ENCODE peak calls at places on chromosomes 2 and 18, in nine cellular contexts. J is T-helper 1 cell; F is KBM-7; D is activated CD4-positive, alpha-beta memory T cell treated with anti-CD3 and anti-CD28 coated beads for 36 hours; B is GM03348; C is KG1; T is HT1080; U is ascending aorta; W is CD4-positive, alpha-beta memory T cell. P is an unnamed sample.

GRCh38 chr2:150997066-150997465 is 264.6 kb downstream of the RBM43 start:
- DNase-seq in F (no peak), D (no peak), T (no peak), J (no peak), C (no peak), B (no peak), U (no peak), W (no peak), P (no peak)

GRCh38 chr2:439077-439476 is 151.2 kb upstream of the ALKAL2 start:
- DNase-seq in U (no peak), F (no peak), W (no peak), T (no peak), J (no peak), C (no peak), D (no peak), B (no peak), P (no peak)

GRCh38 chr2:148658807-148659722 is 14.5 kb downstream of the EPC2 start:
- DNase-seq in F (peak), B (no peak), J (no peak), W (no peak), U (no peak), T (peak), C (no peak), D (no peak), P (no peak)

GRCh38 chr2:74511104-74511989 is 2.9 kb upstream of the TLX2 start:
- DNase-seq in J (no peak), U (no peak), W (no peak), F (no peak), B (no peak), D (no peak), T (peak), C (no peak), P (no peak)

GRCh38 chr18:46152436-46152807 is 48.2 kb downstream of the HAUS1 start:
- DNase-seq in D (no peak), B (peak), F (no peak), C (no peak), U (no peak), J (no peak), T (peak), W (no peak), P (no peak)

GRCh38 chr18:65468881-65469280 is 281.9 kb upstream of the CDH7 start:
- DNase-seq in F (no peak), C (no peak), B (no peak), U (no peak), D (no peak), W (no peak), T (no peak), J (no peak), P (no peak)

GRCh38 chr18:6798896-6799295 is 69.4 kb downstream of the ARHGAP28 start:
- DNase-seq in J (no peak), T (no peak), U (no peak), F (no peak), C (no peak), B (no peak), W (no peak), D (no peak), P (no peak)

GRCh38 chr2:215918901-215919585 is 94.3 kb downstream of the MREG start:
- DNase-seq in U (no peak), J (no peak), T (no peak), D (no peak), B (no peak), W (no peak), C (no peak), F (no peak), P (no peak)

GRCh38 chr2:173751245-173751975 is 213.8 kb downstream of the SP3 start:
- DNase-seq in J (no peak), T (no peak), B (no peak), U (no peak), F (no peak), W (no peak), C (no peak), D (no peak), P (no peak)

GRCh38 chr2:132593171-132593570 is 76.8 kb downstream of the LYPD1 start:
- DNase-seq in T (peak), J (no peak), B (no peak), W (no peak), D (no peak), U (no peak), C (no peak), F (no peak), P (no peak)

GRCh38 chr18:30163573-30163972 is 879.0 kb downstream of the DSC3 start:
- DNase-seq in B (no peak), C (no peak), W (no peak), D (no peak), U (no peak), T (no peak), J (no peak), F (no peak), P (no peak)

GRCh38 chr2:113277474-113278072 is 1.1 kb downstream of the PAX8 start:
- DNase-seq in D (no peak), B (no peak), W (no peak), F (no peak), C (no peak), T (no peak), J (no peak), U (no peak), P (no peak)

P was measured in NCI-H146.